ENCODE peak calls at places on chromosomes 1 and 21, in six cellular contexts. One of them, this sample, is unnamed.

GRCh38 chr1:32743380-32744062 is 41.0 kb upstream of the SYNC start:
- DNase-seq in Caco-2: no peak
- DNase-seq in Calu3: no peak
- DNase-seq in A549: no peak
- DNase-seq in esophagus muscularis mucosa: no peak
- DNase-seq in astrocyte of the spinal cord: no peak
- DNase-seq in this sample: no peak

GRCh38 chr1:19654386-19654785 is 10.3 kb downstream of the NBL1 start:
- DNase-seq in Caco-2: no peak
- DNase-seq in Calu3: no peak
- DNase-seq in A549: peak
- DNase-seq in esophagus muscularis mucosa: no peak
- DNase-seq in astrocyte of the spinal cord: no peak
- DNase-seq in this sample: no peak

GRCh38 chr21:34514576-34515135 is 2.6 kb upstream of the KCNE1 start:
- DNase-seq in Caco-2: no peak
- DNase-seq in Calu3: no peak
- DNase-seq in A549: no peak
- DNase-seq in esophagus muscularis mucosa: no peak
- DNase-seq in astrocyte of the spinal cord: no peak
- DNase-seq in this sample: no peak

GRCh38 chr21:33205476-33205875 is 24.3 kb upstream of the IFNAR2 start:
- DNase-seq in Caco-2: no peak
- DNase-seq in Calu3: no peak
- DNase-seq in A549: peak
- DNase-seq in esophagus muscularis mucosa: peak
- DNase-seq in astrocyte of the spinal cord: no peak
- DNase-seq in this sample: no peak

GRCh38 chr1:231800071-231800470 is 173.5 kb downstream of the DISC1 start:
- DNase-seq in Caco-2: no peak
- DNase-seq in Calu3: no peak
- DNase-seq in A549: no peak
- DNase-seq in esophagus muscularis mucosa: peak
- DNase-seq in astrocyte of the spinal cord: peak
- DNase-seq in this sample: no peak

GRCh38 chr1:149846042-149846441 is 53.3 kb upstream of the BOLA1 start:
- DNase-seq in Caco-2: no peak
- DNase-seq in Calu3: no peak
- DNase-seq in A549: no peak
- DNase-seq in esophagus muscularis mucosa: no peak
- DNase-seq in astrocyte of the spinal cord: no peak
- DNase-seq in this sample: no peak

GRCh38 chr1:160711528-160712311 is at the start of gene CD48:
- DNase-seq in Caco-2: no peak
- DNase-seq in Calu3: no peak
- DNase-seq in A549: no peak
- DNase-seq in esophagus muscularis mucosa: no peak
- DNase-seq in astrocyte of the spinal cord: no peak
- DNase-seq in this sample: no peak

GRCh38 chr1:98086796-98087195 is 166.0 kb upstream of the DPYD start:
- DNase-seq in Caco-2: peak
- DNase-seq in Calu3: peak
- DNase-seq in A549: peak
- DNase-seq in esophagus muscularis mucosa: no peak
- DNase-seq in astrocyte of the spinal cord: peak
- DNase-seq in this sample: no peak

GRCh38 chr1:149979245-149979971 is 31.1 kb downstream of the OTUD7B start:
- DNase-seq in Caco-2: no peak
- DNase-seq in Calu3: no peak
- DNase-seq in A549: no peak
- DNase-seq in esophagus muscularis mucosa: no peak
- DNase-seq in astrocyte of the spinal cord: no peak
- DNase-seq in this sample: no peak

GRCh38 chr1:180698580-180698979 is 66.8 kb downstream of the XPR1 start:
- DNase-seq in Caco-2: no peak
- DNase-seq in Calu3: no peak
- DNase-seq in A549: no peak
- DNase-seq in esophagus muscularis mucosa: no peak
- DNase-seq in astrocyte of the spinal cord: no peak
- DNase-seq in this sample: no peak

GRCh38 chr1:152013664-152014237 is 20.1 kb upstream of the S100A10 start:
- DNase-seq in Caco-2: peak
- DNase-seq in Calu3: peak
- DNase-seq in A549: peak
- DNase-seq in esophagus muscularis mucosa: no peak
- DNase-seq in astrocyte of the spinal cord: peak
- DNase-seq in this sample: peak

GRCh38 chr1:155591770-155592169 is 18.2 kb upstream of the MSTO1 start:
- DNase-seq in Caco-2: no peak
- DNase-seq in Calu3: peak
- DNase-seq in A549: peak
- DNase-seq in esophagus muscularis mucosa: no peak
- DNase-seq in astrocyte of the spinal cord: peak
- DNase-seq in this sample: no peak

GRCh38 chr1:18132707-18133066 is 25.1 kb downstream of the IGSF21 start:
- DNase-seq in Caco-2: no peak
- DNase-seq in Calu3: no peak
- DNase-seq in A549: no peak
- DNase-seq in esophagus muscularis mucosa: no peak
- DNase-seq in astrocyte of the spinal cord: no peak
- DNase-seq in this sample: no peak
- TF ChIP-seq CTCF in Caco-2: no peak
- TF ChIP-seq CTCF in Calu3: no peak
- TF ChIP-seq CTCF in A549: no peak
- TF ChIP-seq CTCF in esophagus muscularis mucosa: no peak
- TF ChIP-seq CTCF in astrocyte of the spinal cord: no peak
- TF ChIP-seq CTCF in this sample: no peak

GRCh38 chr21:42861311-42862122 is 17.8 kb downstream of the WDR4 start:
- DNase-seq in Caco-2: no peak
- DNase-seq in Calu3: no peak
- DNase-seq in A549: no peak
- DNase-seq in esophagus muscularis mucosa: no peak
- DNase-seq in astrocyte of the spinal cord: no peak
- DNase-seq in this sample: no peak

GRCh38 chr21:42864286-42864685 is 15.1 kb downstream of the WDR4 start:
- DNase-seq in Caco-2: no peak
- DNase-seq in Calu3: no peak
- DNase-seq in A549: no peak
- DNase-seq in esophagus muscularis mucosa: no peak
- DNase-seq in astrocyte of the spinal cord: no peak
- DNase-seq in this sample: no peak

GRCh38 chr21:42863504-42863870 is 15.9 kb downstream of the WDR4 start:
- DNase-seq in Caco-2: no peak
- DNase-seq in Calu3: no peak
- DNase-seq in A549: no peak
- DNase-seq in esophagus muscularis mucosa: no peak
- DNase-seq in astrocyte of the spinal cord: no peak
- DNase-seq in this sample: no peak

GRCh38 chr21:42862123-42862475 is 17.2 kb downstream of the WDR4 start:
- DNase-seq in Caco-2: no peak
- DNase-seq in Calu3: no peak
- DNase-seq in A549: no peak
- DNase-seq in esophagus muscularis mucosa: no peak
- DNase-seq in astrocyte of the spinal cord: no peak
- DNase-seq in this sample: no peak

DNA sequence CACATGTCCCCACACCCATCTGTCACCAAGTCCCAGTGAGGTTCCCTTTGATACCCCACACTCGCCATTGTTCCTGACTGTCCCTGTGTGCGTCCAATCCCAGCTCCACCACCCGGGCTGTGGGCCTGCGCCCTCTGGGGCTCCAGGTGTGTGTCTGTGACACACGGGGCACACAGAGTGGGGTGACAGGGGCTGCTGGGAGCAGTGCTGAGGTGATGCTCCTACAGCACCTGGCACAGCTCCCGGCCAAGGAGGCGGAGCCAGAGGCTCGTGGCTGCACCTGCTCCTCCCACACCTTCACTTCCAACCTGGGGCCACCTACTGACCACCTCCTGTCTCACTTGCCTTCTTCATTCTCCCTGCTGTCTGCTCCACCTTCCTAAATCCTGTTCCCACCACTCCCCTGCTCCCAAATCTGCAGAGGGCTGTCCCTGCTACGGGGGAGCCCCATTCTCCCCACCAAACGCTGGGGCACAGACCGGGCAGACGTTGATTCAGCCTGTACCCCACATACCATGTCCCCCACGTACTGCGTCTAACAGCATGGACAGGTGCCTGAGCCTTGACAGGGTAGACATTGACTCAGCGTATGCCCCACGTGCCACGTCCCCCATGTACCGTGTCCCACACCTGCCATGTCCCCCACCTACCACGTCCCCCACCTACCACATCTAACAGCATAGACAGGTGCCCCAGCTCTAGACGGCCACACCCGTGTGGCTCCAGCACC is 16.4 kb downstream of the WDR4 start:
- DNase-seq in Caco-2: no peak
- DNase-seq in Calu3: peak
- DNase-seq in A549: peak
- DNase-seq in esophagus muscularis mucosa: no peak
- DNase-seq in astrocyte of the spinal cord: no peak
- DNase-seq in this sample: no peak
- TF ChIP-seq CTCF in Caco-2: no peak
- TF ChIP-seq CTCF in Calu3: no peak
- TF ChIP-seq CTCF in A549: no peak
- TF ChIP-seq CTCF in esophagus muscularis mucosa: no peak
- TF ChIP-seq CTCF in astrocyte of the spinal cord: no peak
- TF ChIP-seq CTCF in this sample: no peak

DNA sequence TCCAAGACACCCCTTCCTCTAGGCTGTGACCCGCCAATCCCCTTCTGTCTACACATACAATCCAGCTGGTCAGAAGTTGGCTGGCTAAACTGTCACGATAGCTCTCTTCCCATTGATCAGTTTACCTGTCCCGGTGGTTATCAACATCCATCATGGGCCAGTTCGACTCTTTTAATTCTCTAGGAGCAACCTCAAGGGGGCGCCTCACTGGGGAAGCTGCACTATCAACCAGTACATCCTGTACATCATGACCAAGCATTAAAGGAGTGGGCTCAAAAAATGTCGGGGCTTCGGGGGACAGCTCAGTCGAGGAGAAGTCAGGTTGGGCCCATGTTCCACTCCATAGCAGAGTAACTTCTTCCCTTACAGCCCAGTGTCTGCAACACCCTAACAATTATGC is 53.2 kb upstream of the B3GALNT2 start:
- DNase-seq in Caco-2: no peak
- DNase-seq in Calu3: peak
- DNase-seq in A549: no peak
- DNase-seq in esophagus muscularis mucosa: no peak
- DNase-seq in astrocyte of the spinal cord: no peak
- DNase-seq in this sample: peak
- TF ChIP-seq CTCF in Caco-2: no peak
- TF ChIP-seq CTCF in Calu3: peak
- TF ChIP-seq CTCF in A549: no peak
- TF ChIP-seq CTCF in esophagus muscularis mucosa: no peak
- TF ChIP-seq CTCF in astrocyte of the spinal cord: no peak
- TF ChIP-seq CTCF in this sample: peak

DNA sequence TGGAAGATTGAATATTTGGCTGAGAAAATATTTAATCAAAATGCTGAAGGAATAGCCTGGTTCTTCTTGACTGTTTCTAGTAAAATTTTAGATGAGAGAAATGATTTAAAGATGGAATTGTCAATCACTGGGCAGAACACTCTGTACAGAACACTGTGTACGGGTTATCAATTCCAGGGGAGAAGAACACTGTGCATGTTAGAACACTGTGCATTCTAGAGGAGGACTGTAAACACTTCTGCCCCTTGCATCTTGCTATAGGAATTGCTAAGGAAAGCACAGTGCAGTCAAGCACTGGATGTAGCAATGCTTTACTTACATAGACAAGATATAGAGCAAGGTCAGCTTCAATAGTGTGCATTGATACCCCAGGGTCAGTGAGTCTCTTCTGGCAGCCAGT is 98.7 kb downstream of the RWDD3 start:
- DNase-seq in Caco-2: no peak
- DNase-seq in Calu3: no peak
- DNase-seq in A549: no peak
- DNase-seq in esophagus muscularis mucosa: no peak
- DNase-seq in astrocyte of the spinal cord: no peak
- DNase-seq in this sample: no peak
- TF ChIP-seq CTCF in Caco-2: no peak
- TF ChIP-seq CTCF in Calu3: no peak
- TF ChIP-seq CTCF in A549: no peak
- TF ChIP-seq CTCF in esophagus muscularis mucosa: no peak
- TF ChIP-seq CTCF in astrocyte of the spinal cord: no peak
- TF ChIP-seq CTCF in this sample: no peak

GRCh38 chr1:95916616-95917015 is 682.6 kb downstream of the RWDD3 start:
- DNase-seq in Caco-2: no peak
- DNase-seq in Calu3: peak
- DNase-seq in A549: no peak
- DNase-seq in esophagus muscularis mucosa: no peak
- DNase-seq in astrocyte of the spinal cord: peak
- DNase-seq in this sample: no peak
- TF ChIP-seq CTCF in Caco-2: peak
- TF ChIP-seq CTCF in Calu3: no peak
- TF ChIP-seq CTCF in A549: no peak
- TF ChIP-seq CTCF in esophagus muscularis mucosa: peak
- TF ChIP-seq CTCF in astrocyte of the spinal cord: peak
- TF ChIP-seq CTCF in this sample: no peak

GRCh38 chr1:47948126-47948525 is 49.1 kb downstream of the TRABD2B start:
- DNase-seq in Caco-2: peak
- DNase-seq in Calu3: peak
- DNase-seq in A549: peak
- DNase-seq in esophagus muscularis mucosa: no peak
- DNase-seq in astrocyte of the spinal cord: no peak
- DNase-seq in this sample: peak
- TF ChIP-seq CTCF in Caco-2: peak
- TF ChIP-seq CTCF in Calu3: peak
- TF ChIP-seq CTCF in A549: no peak
- TF ChIP-seq CTCF in esophagus muscularis mucosa: peak
- TF ChIP-seq CTCF in astrocyte of the spinal cord: peak
- TF ChIP-seq CTCF in this sample: no peak

GRCh38 chr1:108200627-108201106 is 524 bp upstream of the SLC25A24 start:
- DNase-seq in Caco-2: peak
- DNase-seq in Calu3: peak
- DNase-seq in A549: peak
- DNase-seq in esophagus muscularis mucosa: no peak
- DNase-seq in astrocyte of the spinal cord: peak
- DNase-seq in this sample: peak
- TF ChIP-seq CTCF in Caco-2: peak
- TF ChIP-seq CTCF in Calu3: no peak
- TF ChIP-seq CTCF in A549: peak
- TF ChIP-seq CTCF in esophagus muscularis mucosa: peak
- TF ChIP-seq CTCF in astrocyte of the spinal cord: peak
- TF ChIP-seq CTCF in this sample: no peak

DNA sequence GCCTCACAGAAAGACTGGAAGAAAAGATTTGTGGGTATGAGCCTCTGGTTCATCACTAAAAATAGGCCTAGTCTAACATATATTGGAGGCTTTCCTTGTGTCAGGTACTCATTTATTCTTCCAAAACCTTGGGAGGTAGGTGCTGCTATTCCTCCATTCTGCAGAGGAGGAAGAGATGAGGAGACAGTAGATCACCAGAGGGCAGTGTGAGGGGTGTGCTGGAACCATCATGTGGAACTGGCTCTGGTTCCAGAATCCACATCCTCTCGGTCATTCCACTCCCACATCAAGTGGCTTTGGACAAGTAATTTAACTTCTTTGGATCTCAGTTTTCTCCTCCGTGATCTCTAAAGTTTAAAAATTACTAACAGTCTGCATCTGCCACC is 7.4 kb upstream of the INKA2 start:
- DNase-seq in Caco-2: no peak
- DNase-seq in Calu3: no peak
- DNase-seq in A549: no peak
- DNase-seq in esophagus muscularis mucosa: no peak
- DNase-seq in astrocyte of the spinal cord: no peak
- DNase-seq in this sample: no peak
- TF ChIP-seq CTCF in Caco-2: no peak
- TF ChIP-seq CTCF in Calu3: no peak
- TF ChIP-seq CTCF in A549: no peak
- TF ChIP-seq CTCF in esophagus muscularis mucosa: no peak
- TF ChIP-seq CTCF in astrocyte of the spinal cord: no peak
- TF ChIP-seq CTCF in this sample: no peak

GRCh38 chr1:166975361-166976129 is at the start of gene ILDR2:
- DNase-seq in Caco-2: peak
- DNase-seq in Calu3: peak
- DNase-seq in A549: peak
- DNase-seq in esophagus muscularis mucosa: peak
- DNase-seq in astrocyte of the spinal cord: peak
- DNase-seq in this sample: peak
- TF ChIP-seq CTCF in Caco-2: no peak
- TF ChIP-seq CTCF in Calu3: peak
- TF ChIP-seq CTCF in A549: peak
- TF ChIP-seq CTCF in esophagus muscularis mucosa: no peak
- TF ChIP-seq CTCF in astrocyte of the spinal cord: no peak
- TF ChIP-seq CTCF in this sample: no peak

This sample was measured in endothelial cell.